ENCODE peak calls at places on chromosome 12, in ten cellular contexts. One of them, this sample, is unnamed.
A peak's percentile ranks its signal among the peaks of the same experiment; 100 is the strongest.

GRCh38 chr12:115859231-115859630 is 418.3 kb downstream of the MED13L start:
- DNase-seq in lower leg skin: no peak
- DNase-seq in cardiac fibroblast: no peak
- DNase-seq in body of pancreas: no peak
- DNase-seq in heart left ventricle: no peak
- DNase-seq in upper lobe of left lung: no peak
- DNase-seq in GM20000: no peak
- DNase-seq in GM12865: no peak
- DNase-seq in neural crest cell: no peak
- DNase-seq in colonic mucosa: no peak
- DNase-seq in this sample: no peak

GRCh38 chr12:132395908-132396305 is 66.5 kb upstream of the GALNT9 start:
- DNase-seq in GM20000: no peak
- DNase-seq in heart left ventricle: no peak
- DNase-seq in neural crest cell: no peak
- DNase-seq in body of pancreas: no peak
- DNase-seq in lower leg skin: no peak
- DNase-seq in cardiac fibroblast: no peak
- DNase-seq in GM12865: no peak
- DNase-seq in upper lobe of left lung: no peak
- DNase-seq in colonic mucosa: no peak
- DNase-seq in this sample: no peak

GRCh38 chr12:30908389-30909087 is 18.0 kb upstream of the TSPAN11 start:
- DNase-seq in GM12865: no peak
- DNase-seq in upper lobe of left lung: no peak
- DNase-seq in GM20000: no peak
- DNase-seq in neural crest cell: no peak
- DNase-seq in body of pancreas: no peak
- DNase-seq in heart left ventricle: no peak
- DNase-seq in colonic mucosa: no peak
- DNase-seq in cardiac fibroblast: peak; percentile 44
- DNase-seq in lower leg skin: peak; percentile 43
- DNase-seq in this sample: no peak

GRCh38 chr12:70271025-70271424 is 27.8 kb downstream of the CNOT2 start:
- DNase-seq in GM12865: no peak
- DNase-seq in heart left ventricle: no peak
- DNase-seq in colonic mucosa: no peak
- DNase-seq in body of pancreas: no peak
- DNase-seq in cardiac fibroblast: no peak
- DNase-seq in lower leg skin: no peak
- DNase-seq in GM20000: no peak
- DNase-seq in upper lobe of left lung: no peak
- DNase-seq in neural crest cell: no peak
- DNase-seq in this sample: no peak

GRCh38 chr12:113610698-113611097 is 139.0 kb upstream of the LHX5 start:
- DNase-seq in lower leg skin: no peak
- DNase-seq in colonic mucosa: no peak
- DNase-seq in GM20000: no peak
- DNase-seq in upper lobe of left lung: no peak
- DNase-seq in heart left ventricle: no peak
- DNase-seq in body of pancreas: no peak
- DNase-seq in GM12865: no peak
- DNase-seq in neural crest cell: no peak
- DNase-seq in cardiac fibroblast: no peak
- DNase-seq in this sample: no peak

GRCh38 chr12:16347391-16348298 is at the start of gene MGST1:
- DNase-seq in neural crest cell: peak; percentile 61
- DNase-seq in colonic mucosa: peak; percentile 82
- DNase-seq in cardiac fibroblast: peak; percentile 74
- DNase-seq in upper lobe of left lung: peak; percentile 89
- DNase-seq in heart left ventricle: peak; percentile 42
- DNase-seq in body of pancreas: peak; percentile 82
- DNase-seq in lower leg skin: peak; percentile 30
- DNase-seq in GM12865: peak; percentile 24
- DNase-seq in GM20000: peak; percentile 21
- DNase-seq in this sample: peak; percentile 78

GRCh38 chr12:25699454-25699853 is 146.4 kb upstream of the LMNTD1 start:
- DNase-seq in GM12865: no peak
- DNase-seq in neural crest cell: no peak
- DNase-seq in cardiac fibroblast: peak; percentile 66
- DNase-seq in heart left ventricle: no peak
- DNase-seq in lower leg skin: no peak
- DNase-seq in upper lobe of left lung: no peak
- DNase-seq in GM20000: no peak
- DNase-seq in body of pancreas: no peak
- DNase-seq in colonic mucosa: no peak
- DNase-seq in this sample: no peak

GRCh38 chr12:30989754-30990153 is 63.2 kb downstream of the TSPAN11 start:
- DNase-seq in heart left ventricle: peak; percentile 37
- DNase-seq in GM20000: peak; percentile 42
- DNase-seq in neural crest cell: no peak
- DNase-seq in cardiac fibroblast: no peak
- DNase-seq in lower leg skin: no peak
- DNase-seq in colonic mucosa: peak; percentile 45
- DNase-seq in GM12865: peak; percentile 69
- DNase-seq in upper lobe of left lung: no peak
- DNase-seq in body of pancreas: peak; percentile 43
- DNase-seq in this sample: no peak

GRCh38 chr12:127296591-127296990 is 970.4 kb upstream of the TMEM132C start:
- DNase-seq in body of pancreas: no peak
- DNase-seq in neural crest cell: no peak
- DNase-seq in heart left ventricle: no peak
- DNase-seq in lower leg skin: no peak
- DNase-seq in GM20000: no peak
- DNase-seq in GM12865: no peak
- DNase-seq in upper lobe of left lung: no peak
- DNase-seq in cardiac fibroblast: no peak
- DNase-seq in colonic mucosa: no peak
- DNase-seq in this sample: no peak

GRCh38 chr12:57756406-57757341 is 1.8 kb downstream of the MARCHF9 start:
- DNase-seq in neural crest cell: peak; percentile 62
- DNase-seq in cardiac fibroblast: no peak
- DNase-seq in colonic mucosa: peak; percentile 65
- DNase-seq in upper lobe of left lung: peak; percentile 61
- DNase-seq in GM20000: peak; percentile 90
- DNase-seq in body of pancreas: peak; percentile 43
- DNase-seq in heart left ventricle: no peak
- DNase-seq in lower leg skin: no peak
- DNase-seq in GM12865: peak; percentile 79
- DNase-seq in this sample: no peak

GRCh38 chr12:50557421-50557820 is 52.6 kb downstream of the DIP2B start:
- DNase-seq in colonic mucosa: no peak
- DNase-seq in heart left ventricle: no peak
- DNase-seq in neural crest cell: no peak
- DNase-seq in upper lobe of left lung: no peak
- DNase-seq in GM20000: no peak
- DNase-seq in cardiac fibroblast: no peak
- DNase-seq in GM12865: no peak
- DNase-seq in lower leg skin: no peak
- DNase-seq in body of pancreas: no peak
- DNase-seq in this sample: no peak

DNA sequence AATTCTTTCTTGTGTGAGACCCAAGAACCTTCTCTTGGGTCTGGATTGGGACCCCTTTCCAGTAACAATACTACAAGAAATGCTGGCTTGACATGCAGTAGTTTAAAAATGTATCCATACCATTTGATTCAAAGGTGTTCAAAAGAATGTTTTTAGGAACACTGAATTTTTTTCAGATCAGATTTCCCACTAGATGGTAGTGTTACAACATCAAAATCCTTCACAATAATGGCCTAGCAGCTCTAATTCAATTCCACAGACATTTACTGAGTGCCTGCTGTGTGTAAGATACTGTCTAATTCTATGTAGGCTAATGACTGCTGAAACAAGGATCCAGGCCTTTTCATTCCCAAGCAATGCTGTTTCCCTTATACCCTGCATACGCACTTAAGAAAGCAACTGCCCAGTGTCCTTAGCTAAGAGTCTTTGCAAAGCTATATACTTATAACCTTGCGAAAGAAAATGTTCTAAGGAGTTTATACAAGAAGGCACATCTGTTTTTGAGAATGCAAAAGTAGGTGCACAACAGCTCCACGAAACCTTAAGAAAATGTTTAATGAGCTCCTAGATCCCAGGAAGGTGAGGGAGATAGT is 50.7 kb upstream of the PKP2 start:
- DNase-seq in colonic mucosa: no peak
- DNase-seq in cardiac fibroblast: peak; percentile 34
- DNase-seq in GM20000: peak; percentile 6
- DNase-seq in upper lobe of left lung: no peak
- DNase-seq in heart left ventricle: no peak
- DNase-seq in neural crest cell: no peak
- DNase-seq in body of pancreas: no peak
- DNase-seq in lower leg skin: no peak
- DNase-seq in GM12865: no peak
- DNase-seq in this sample: no peak
- TF ChIP-seq CTCF in colonic mucosa: no peak
- TF ChIP-seq CTCF in cardiac fibroblast: no peak
- TF ChIP-seq CTCF in GM20000: no peak
- TF ChIP-seq CTCF in upper lobe of left lung: no peak
- TF ChIP-seq CTCF in heart left ventricle: no peak
- TF ChIP-seq CTCF in neural crest cell: peak; percentile 81
- TF ChIP-seq CTCF in body of pancreas: no peak
- TF ChIP-seq CTCF in lower leg skin: no peak
- TF ChIP-seq CTCF in GM12865: peak; percentile 2
- TF ChIP-seq CTCF in this sample: peak; percentile 66

GRCh38 chr12:76927170-76927784 is 48.5 kb upstream of the CSRP2 start:
- DNase-seq in body of pancreas: no peak
- DNase-seq in GM12865: peak; percentile 47
- DNase-seq in heart left ventricle: no peak
- DNase-seq in lower leg skin: no peak
- DNase-seq in cardiac fibroblast: peak; percentile 63
- DNase-seq in upper lobe of left lung: no peak
- DNase-seq in neural crest cell: peak; percentile 34
- DNase-seq in colonic mucosa: peak; percentile 50
- DNase-seq in GM20000: peak; percentile 33
- DNase-seq in this sample: no peak
- TF ChIP-seq CTCF in body of pancreas: no peak
- TF ChIP-seq CTCF in GM12865: peak; percentile 51
- TF ChIP-seq CTCF in heart left ventricle: peak; percentile 49
- TF ChIP-seq CTCF in lower leg skin: no peak
- TF ChIP-seq CTCF in cardiac fibroblast: peak; percentile 68
- TF ChIP-seq CTCF in upper lobe of left lung: no peak
- TF ChIP-seq CTCF in neural crest cell: peak; percentile 54
- TF ChIP-seq CTCF in colonic mucosa: peak; percentile 22
- TF ChIP-seq CTCF in GM20000: no peak
- TF ChIP-seq CTCF in this sample: peak; percentile 66

DNA sequence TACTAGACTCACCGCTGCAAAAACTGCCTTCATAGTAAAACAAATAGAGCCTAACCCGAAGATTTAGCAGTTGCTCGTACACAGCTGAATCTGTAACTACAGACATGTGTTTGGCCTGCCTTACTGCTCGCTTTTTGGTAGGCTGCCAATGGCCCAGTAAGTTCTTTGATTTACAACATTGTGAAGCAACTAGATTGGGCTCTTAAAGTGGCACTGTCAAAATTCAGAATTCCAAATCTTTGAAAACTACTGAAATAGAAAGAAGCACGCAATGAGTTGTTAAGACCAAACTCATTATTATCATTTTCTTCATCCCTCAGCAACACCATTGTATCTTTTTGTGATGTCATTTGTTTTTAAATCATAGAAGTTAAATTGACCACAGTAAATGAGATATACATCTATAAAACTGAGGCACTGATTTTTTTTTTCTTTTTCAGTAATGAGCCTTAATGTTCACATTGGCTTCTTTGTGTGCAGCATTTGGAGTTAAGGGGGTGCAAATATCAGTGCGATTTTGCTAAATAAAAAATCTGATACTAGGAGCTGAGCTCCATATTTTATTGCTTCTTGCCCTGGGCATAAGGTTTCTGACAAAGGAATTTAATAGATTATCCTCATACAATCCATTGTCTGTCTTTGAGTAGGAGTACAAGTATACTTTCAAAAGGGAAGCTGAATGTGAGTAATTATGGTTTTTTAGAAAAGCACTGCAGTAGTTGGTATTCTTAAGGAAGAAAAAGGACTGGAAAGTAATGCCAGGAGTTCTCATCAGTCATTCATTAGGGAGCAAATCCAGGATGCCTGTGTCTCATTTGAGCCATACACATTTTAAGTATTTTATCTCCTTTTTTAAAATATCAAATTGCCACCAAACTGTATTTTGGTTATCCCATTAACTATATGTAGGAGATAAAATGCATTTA is 138.5 kb downstream of the KICS2 start:
- DNase-seq in cardiac fibroblast: peak; percentile 88
- DNase-seq in upper lobe of left lung: peak; percentile 78
- DNase-seq in heart left ventricle: peak; percentile 81
- DNase-seq in lower leg skin: peak; percentile 87
- DNase-seq in colonic mucosa: peak; percentile 87
- DNase-seq in GM20000: no peak
- DNase-seq in GM12865: no peak
- DNase-seq in neural crest cell: no peak
- DNase-seq in body of pancreas: peak; percentile 95
- DNase-seq in this sample: no peak
- TF ChIP-seq CTCF in cardiac fibroblast: no peak
- TF ChIP-seq CTCF in upper lobe of left lung: no peak
- TF ChIP-seq CTCF in heart left ventricle: no peak
- TF ChIP-seq CTCF in lower leg skin: no peak
- TF ChIP-seq CTCF in colonic mucosa: no peak
- TF ChIP-seq CTCF in GM20000: no peak
- TF ChIP-seq CTCF in GM12865: no peak
- TF ChIP-seq CTCF in neural crest cell: no peak
- TF ChIP-seq CTCF in body of pancreas: no peak
- TF ChIP-seq CTCF in this sample: no peak

GRCh38 chr12:20596036-20596435 is 99.1 kb upstream of the SLCO1C1 start:
- DNase-seq in GM12865: no peak
- DNase-seq in lower leg skin: no peak
- DNase-seq in body of pancreas: no peak
- DNase-seq in cardiac fibroblast: peak; percentile 51
- DNase-seq in colonic mucosa: no peak
- DNase-seq in upper lobe of left lung: no peak
- DNase-seq in heart left ventricle: no peak
- DNase-seq in neural crest cell: no peak
- DNase-seq in GM20000: no peak
- DNase-seq in this sample: no peak

GRCh38 chr12:20604408-20604807 is 90.7 kb upstream of the SLCO1C1 start:
- DNase-seq in body of pancreas: no peak
- DNase-seq in neural crest cell: no peak
- DNase-seq in GM20000: no peak
- DNase-seq in upper lobe of left lung: no peak
- DNase-seq in GM12865: no peak
- DNase-seq in cardiac fibroblast: no peak
- DNase-seq in lower leg skin: no peak
- DNase-seq in colonic mucosa: no peak
- DNase-seq in heart left ventricle: no peak
- DNase-seq in this sample: no peak

GRCh38 chr12:20599757-20600156 is 95.4 kb upstream of the SLCO1C1 start:
- DNase-seq in heart left ventricle: no peak
- DNase-seq in colonic mucosa: no peak
- DNase-seq in body of pancreas: no peak
- DNase-seq in cardiac fibroblast: peak; percentile 14
- DNase-seq in lower leg skin: no peak
- DNase-seq in neural crest cell: no peak
- DNase-seq in GM20000: no peak
- DNase-seq in upper lobe of left lung: no peak
- DNase-seq in GM12865: no peak
- DNase-seq in this sample: no peak

GRCh38 chr12:20602671-20603402 is 92.3 kb upstream of the SLCO1C1 start:
- DNase-seq in colonic mucosa: no peak
- DNase-seq in lower leg skin: no peak
- DNase-seq in GM12865: no peak
- DNase-seq in neural crest cell: no peak
- DNase-seq in cardiac fibroblast: peak; percentile 88
- DNase-seq in body of pancreas: no peak
- DNase-seq in heart left ventricle: no peak
- DNase-seq in upper lobe of left lung: no peak
- DNase-seq in GM20000: no peak
- DNase-seq in this sample: no peak

GRCh38 chr12:20601668-20602280 is 93.4 kb upstream of the SLCO1C1 start:
- DNase-seq in colonic mucosa: no peak
- DNase-seq in upper lobe of left lung: no peak
- DNase-seq in lower leg skin: no peak
- DNase-seq in cardiac fibroblast: peak; percentile 85
- DNase-seq in neural crest cell: no peak
- DNase-seq in heart left ventricle: no peak
- DNase-seq in GM20000: peak; percentile 2
- DNase-seq in body of pancreas: no peak
- DNase-seq in GM12865: peak; percentile 13
- DNase-seq in this sample: no peak
- TF ChIP-seq CTCF in colonic mucosa: peak; percentile 40
- TF ChIP-seq CTCF in upper lobe of left lung: no peak
- TF ChIP-seq CTCF in lower leg skin: no peak
- TF ChIP-seq CTCF in cardiac fibroblast: peak; percentile 41
- TF ChIP-seq CTCF in neural crest cell: peak; percentile 83
- TF ChIP-seq CTCF in heart left ventricle: peak; percentile 63
- TF ChIP-seq CTCF in GM20000: no peak
- TF ChIP-seq CTCF in body of pancreas: no peak
- TF ChIP-seq CTCF in GM12865: no peak
- TF ChIP-seq CTCF in this sample: peak; percentile 77